ENCODE peak calls at places on chromosomes 4 and X, in seven cellular contexts. L is WTC11, J is HEK293T, Q is H1, N is K562, C is HepG2, B is GM12878. Z is an unnamed sample.

GRCh38 chr4:170139764-170140163 is 50.0 kb upstream of the AADAT start:
- DNase-seq in L (no peak), J (no peak), Q (no peak), N (no peak), C (no peak), B (no peak), Z (no peak)

GRCh38 chr4:110165382-110166285 is 32.8 kb downstream of the ELOVL6 start:
- DNase-seq in L (no peak), J (peak), Q (no peak), N (peak), C (no peak), B (no peak), Z (peak)

GRCh38 chr4:73142995-73143547 is 73.6 kb upstream of the COX18 start:
- DNase-seq in L (no peak), J (no peak), Q (no peak), N (no peak), C (no peak), B (no peak), Z (no peak)

GRCh38 chr4:88006956-88007303 is 505 bp upstream of the PKD2 start:
- DNase-seq in L (peak), J (no peak), Q (no peak), N (no peak), C (no peak), B (no peak), Z (no peak)

GRCh38 chr4:7736436-7737267 is 203.0 kb downstream of the AFAP1 start:
- DNase-seq in L (no peak), J (no peak), Q (no peak), N (no peak), C (no peak), B (no peak), Z (no peak)

GRCh38 chrX:110045988-110046387 is 43.1 kb downstream of the TMEM164 start:
- DNase-seq in L (no peak), J (no peak), Q (no peak), N (no peak), C (peak), B (no peak), Z (no peak)

GRCh38 chrX:68822641-68823410 is 6.0 kb upstream of the EFNB1 start:
- DNase-seq in L (no peak), J (peak), Q (no peak), N (peak), C (peak), B (no peak), Z (peak)

GRCh38 chrX:14528629-14529287 is 578 bp upstream of the GLRA2 start:
- DNase-seq in L (peak), J (peak), Q (peak), N (peak), C (peak), B (peak), Z (peak)

GRCh38 chr4:23023121-23023520 is 330.4 kb downstream of the GBA3 start:
- DNase-seq in L (no peak), J (no peak), Q (no peak), N (no peak), C (no peak), B (no peak), Z (no peak)

GRCh38 chr4:15906024-15906443 is 32.5 kb downstream of the FGFBP1 start:
- DNase-seq in L (peak), J (no peak), Q (peak), N (peak), C (no peak), B (no peak), Z (peak)

GRCh38 chrX:41889317-41890025 is 33.9 kb downstream of the CASK start:
- DNase-seq in L (no peak), J (no peak), Q (no peak), N (no peak), C (peak), B (no peak), Z (peak)

GRCh38 chr4:184453402-184454160 is 20.8 kb downstream of the IRF2 start:
- DNase-seq in L (no peak), J (peak), Q (no peak), N (peak), C (no peak), B (no peak), Z (no peak)

GRCh38 chr4:23972805-23973204 is 83.0 kb upstream of the PPARGC1A start:
- DNase-seq in L (no peak), J (no peak), Q (no peak), N (no peak), C (no peak), B (no peak), Z (no peak)

GRCh38 chrX:10360121-10360520 is 203.3 kb downstream of the CLCN4 start:
- DNase-seq in L (no peak), J (no peak), Q (no peak), N (no peak), C (no peak), B (no peak), Z (no peak)

GRCh38 chrX:40773188-40773587 is 37.8 kb upstream of the MED14 start:
- DNase-seq in L (no peak), J (no peak), Q (no peak), N (no peak), C (no peak), B (no peak), Z (no peak)

GRCh38 chr4:61425315-61425714 is 225.2 kb downstream of the ADGRL3 start:
- DNase-seq in L (no peak), J (no peak), Q (no peak), N (no peak), C (no peak), B (no peak), Z (no peak)

GRCh38 chr4:48985976-48986653 is at the start of gene CWH43:
- DNase-seq in L (peak), J (no peak), Q (peak), N (no peak), C (no peak), B (no peak), Z (no peak)
- TF ChIP-seq SP1 in L (no peak), J (no peak), Q (no peak), N (no peak), C (no peak), B (no peak), Z (no peak)

GRCh38 chrX:66076801-66077200 is 36.9 kb upstream of the VSIG4 start:
- DNase-seq in L (no peak), J (no peak), Q (no peak), N (no peak), C (no peak), B (no peak), Z (no peak)

GRCh38 chrX:66071116-66071515 is 31.2 kb upstream of the VSIG4 start:
- DNase-seq in L (no peak), J (no peak), Q (no peak), N (no peak), C (no peak), B (no peak), Z (no peak)

GRCh38 chrX:66074920-66075879 is 35.3 kb upstream of the VSIG4 start:
- DNase-seq in L (no peak), J (no peak), Q (no peak), N (no peak), C (no peak), B (peak), Z (no peak)
- TF ChIP-seq SP1 in L (no peak), J (no peak), Q (no peak), N (no peak), C (no peak), B (no peak), Z (no peak)

DNA sequence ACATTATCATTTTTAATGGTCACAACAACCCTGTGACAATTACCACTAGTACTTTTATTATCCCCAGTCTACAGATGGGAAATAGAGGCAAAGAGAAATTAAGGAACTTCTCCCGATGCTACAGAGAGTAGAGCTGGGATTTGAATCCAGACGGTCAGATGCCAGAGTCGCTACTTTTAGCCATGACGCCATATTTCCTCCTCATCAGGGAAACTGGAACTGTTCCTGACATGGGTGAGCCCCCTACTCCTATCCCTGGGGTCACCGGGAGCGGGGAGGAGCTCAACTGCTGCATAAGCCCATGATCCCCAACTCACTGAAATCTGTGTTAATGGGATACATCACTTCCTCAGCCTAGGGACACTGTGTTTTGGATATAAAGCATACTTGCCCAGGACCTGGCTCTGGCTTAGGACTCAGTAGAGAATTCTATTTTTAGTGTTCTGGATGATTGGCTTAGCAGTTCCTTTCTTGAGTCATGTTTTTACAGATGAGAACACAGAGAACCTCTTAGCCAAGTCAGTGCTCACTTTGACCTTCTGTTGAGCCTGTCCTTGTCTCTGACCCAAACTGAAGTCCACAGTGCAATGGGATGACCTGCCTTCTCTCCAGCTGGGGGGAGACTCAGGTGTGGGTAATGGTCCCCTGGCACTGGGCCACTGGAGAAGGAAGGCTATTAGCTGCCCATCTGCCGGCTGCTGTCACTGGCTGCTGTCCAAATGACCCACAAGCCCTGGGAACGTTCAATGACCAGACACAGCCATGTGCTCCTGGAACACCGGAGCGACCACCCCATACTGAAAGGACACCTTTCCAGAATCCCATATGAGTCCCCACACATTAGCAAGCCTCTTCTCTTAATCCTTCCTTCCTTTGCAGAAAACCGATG is 90.8 kb upstream of the SHISA3 start:
- DNase-seq in L (no peak), J (no peak), Q (no peak), N (no peak), C (no peak), B (no peak), Z (no peak)
- TF ChIP-seq SP1 in L (no peak), J (no peak), Q (no peak), N (no peak), C (no peak), B (no peak), Z (no peak)

GRCh38 chr4:94349193-94349592 is 6.6 kb upstream of the HPGDS start:
- DNase-seq in L (no peak), J (no peak), Q (no peak), N (no peak), C (no peak), B (no peak), Z (no peak)
- TF ChIP-seq SP1 in L (no peak), J (no peak), Q (no peak), N (no peak), C (no peak), B (no peak), Z (no peak)

GRCh38 chrX:111181883-111182400 is 86.0 kb downstream of the PAK3 start:
- DNase-seq in L (no peak), J (no peak), Q (no peak), N (no peak), C (no peak), B (no peak), Z (no peak)
- TF ChIP-seq SP1 in L (no peak), J (no peak), Q (no peak), N (no peak), C (no peak), B (no peak), Z (no peak)

DNA sequence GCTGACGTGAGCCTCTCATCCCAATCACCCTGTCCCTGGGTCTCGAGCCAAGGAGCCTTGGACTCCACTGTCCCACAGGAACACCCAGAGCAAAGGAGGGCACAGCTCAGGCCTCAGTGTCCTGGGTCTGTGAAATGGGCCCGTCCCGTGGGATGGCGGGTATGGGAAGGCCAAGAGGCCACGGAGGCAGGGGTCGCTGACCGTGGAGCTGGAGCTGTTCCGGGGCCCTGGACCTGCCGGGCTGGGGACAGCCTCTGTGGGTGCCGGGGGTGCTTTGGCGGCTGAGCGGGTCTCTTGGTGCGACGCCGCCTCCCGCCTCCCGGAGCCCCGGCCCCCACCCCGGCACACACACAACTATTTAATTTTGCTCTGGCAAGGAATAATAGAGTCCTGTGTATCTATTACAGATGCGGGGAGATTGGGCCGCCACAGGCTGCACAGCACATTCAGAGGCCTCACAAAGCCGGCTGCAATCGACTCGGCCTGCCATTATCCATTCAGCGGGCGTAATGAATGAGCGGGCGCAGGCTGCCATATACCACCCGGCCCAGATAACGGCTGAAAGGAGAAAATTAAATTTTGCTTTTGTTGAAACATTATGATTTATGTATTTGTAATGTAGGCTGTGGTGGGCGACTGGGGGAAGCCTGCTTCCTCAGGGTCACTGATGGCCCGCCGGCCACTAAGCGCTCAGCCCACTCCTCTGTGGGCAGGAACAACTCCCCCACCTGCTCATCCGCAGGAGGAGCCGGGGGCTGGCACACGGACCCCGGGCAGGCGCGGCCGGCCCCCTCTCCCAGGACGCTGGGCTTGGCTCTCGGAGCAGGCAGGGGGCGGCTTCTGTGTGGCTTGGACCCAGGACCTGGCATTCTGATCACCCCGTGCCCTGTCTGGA is 84.0 kb upstream of the NKX1-1 start:
- DNase-seq in L (peak), J (no peak), Q (no peak), N (no peak), C (no peak), B (no peak), Z (no peak)
- TF ChIP-seq SP1 in L (no peak), J (no peak), Q (no peak), N (no peak), C (no peak), B (no peak), Z (no peak)

DNA sequence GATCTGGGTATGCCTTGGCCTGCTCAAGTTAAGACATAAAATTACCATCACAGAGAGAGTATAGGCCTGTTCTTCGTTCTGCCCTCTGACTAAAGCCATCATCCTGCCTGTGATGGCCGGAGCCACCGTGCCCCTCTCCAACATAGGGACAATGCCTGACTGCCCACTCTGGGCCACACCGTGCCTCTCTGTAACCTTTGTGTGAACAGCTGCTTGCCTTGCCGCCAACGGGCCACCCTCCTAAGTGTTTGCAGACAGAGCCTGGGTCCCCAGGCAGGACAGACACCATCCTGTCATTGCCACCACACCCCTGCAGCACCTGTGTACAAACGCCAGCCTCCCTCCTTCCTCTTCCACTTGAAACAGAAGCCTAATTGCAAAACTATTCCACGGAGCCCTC is 298.7 kb upstream of the TENM3 start:
- DNase-seq in L (no peak), J (no peak), Q (no peak), N (no peak), C (no peak), B (no peak), Z (no peak)
- TF ChIP-seq SP1 in L (no peak), J (no peak), Q (no peak), N (no peak), C (no peak), B (no peak), Z (no peak)

GRCh38 chr4:113547487-113548042 is 214.0 kb downstream of the CAMK2D start:
- DNase-seq in L (peak), J (peak), Q (peak), N (peak), C (peak), B (peak), Z (peak)
- TF ChIP-seq SP1 in L (peak), J (no peak), Q (no peak), N (peak), C (peak), B (peak), Z (peak)

GRCh38 chr4:6719611-6720179 is 3.7 kb downstream of the BLOC1S4 start:
- DNase-seq in L (no peak), J (no peak), Q (no peak), N (peak), C (no peak), B (no peak), Z (no peak)

GRCh38 chr4:6721121-6721520 is 5.1 kb downstream of the BLOC1S4 start:
- DNase-seq in L (no peak), J (no peak), Q (no peak), N (no peak), C (no peak), B (no peak), Z (no peak)

GRCh38 chr4:6718932-6719610 is 3.1 kb downstream of the BLOC1S4 start:
- DNase-seq in L (no peak), J (no peak), Q (no peak), N (peak), C (no peak), B (no peak), Z (no peak)

GRCh38 chr4:6722891-6723290 is 6.9 kb downstream of the BLOC1S4 start:
- DNase-seq in L (no peak), J (no peak), Q (no peak), N (no peak), C (no peak), B (no peak), Z (no peak)

DNA sequence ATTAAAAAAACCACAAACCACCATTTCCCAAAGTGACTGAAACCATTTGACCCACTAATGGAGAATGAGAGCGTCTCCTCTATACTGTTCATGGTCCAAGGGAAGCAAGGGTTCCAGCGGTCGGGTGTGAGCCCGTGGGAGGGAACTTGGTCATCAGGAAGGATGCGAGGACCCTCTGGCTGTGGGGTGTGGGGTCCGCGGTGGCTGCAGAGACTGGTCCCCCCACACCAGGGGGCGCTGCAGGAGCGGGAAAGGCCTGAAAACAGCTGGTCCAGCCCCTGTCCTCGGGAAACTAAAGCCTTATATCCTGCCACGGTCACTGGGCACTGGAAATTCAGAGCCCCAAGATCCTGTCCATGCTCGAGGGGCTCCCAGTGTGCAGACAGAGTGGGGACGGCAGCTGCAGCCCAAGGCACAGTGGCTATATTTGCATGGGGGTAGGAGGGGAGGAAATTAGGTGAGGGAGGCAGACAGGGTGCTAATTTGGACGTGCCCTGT is 4.3 kb downstream of the BLOC1S4 start:
- DNase-seq in L (peak), J (peak), Q (no peak), N (peak), C (peak), B (no peak), Z (peak)
- TF ChIP-seq SP1 in L (no peak), J (no peak), Q (no peak), N (peak), C (no peak), B (no peak), Z (no peak)

GRCh38 chr4:56733352-56733751 is 52.3 kb upstream of the HOPX start:
- DNase-seq in L (no peak), J (no peak), Q (no peak), N (no peak), C (no peak), B (no peak), Z (no peak)

GRCh38 chr4:56730097-56730496 is 49.0 kb upstream of the HOPX start:
- DNase-seq in L (no peak), J (no peak), Q (no peak), N (no peak), C (no peak), B (no peak), Z (no peak)

GRCh38 chr4:56732301-56732700 is 51.2 kb upstream of the HOPX start:
- DNase-seq in L (no peak), J (no peak), Q (no peak), N (no peak), C (no peak), B (no peak), Z (no peak)

GRCh38 chr4:56728512-56728911 is 47.4 kb upstream of the HOPX start:
- DNase-seq in L (no peak), J (peak), Q (no peak), N (peak), C (no peak), B (no peak), Z (no peak)

GRCh38 chr4:56731857-56732256 is 50.8 kb upstream of the HOPX start:
- DNase-seq in L (no peak), J (no peak), Q (no peak), N (peak), C (no peak), B (no peak), Z (no peak)
- TF ChIP-seq SP1 in L (no peak), J (no peak), Q (no peak), N (no peak), C (no peak), B (no peak), Z (no peak)

Z was measured in HCT116.